ENCODE peak calls at places on chromosomes 7 and 10, in nine cellular contexts. Q, B, H, T, M, N, F, K and V are unnamed samples.

GRCh38 chr7:154255324-154255723 is 203.1 kb downstream of the DPP6 start:
- DNase-seq in Q (no peak), B (no peak), H (no peak), T (no peak), M (no peak), N (no peak), F (no peak), K (no peak), V (no peak)

GRCh38 chr10:131790021-131790420 is 110.8 kb upstream of the PPP2R2D start:
- DNase-seq in Q (peak), B (no peak), H (peak), T (no peak), M (no peak), N (no peak), F (no peak), K (no peak), V (no peak)

GRCh38 chr10:1266033-1266802 is 210.0 kb downstream of the WDR37 start:
- DNase-seq in Q (no peak), B (no peak), H (no peak), T (no peak), M (peak), N (no peak), F (peak), K (no peak), V (no peak)

GRCh38 chr7:69663911-69664310 is 65.6 kb downstream of the AUTS2 start:
- DNase-seq in Q (no peak), B (no peak), H (no peak), T (no peak), M (no peak), N (no peak), F (no peak), K (no peak), V (no peak)

GRCh38 chr7:33776791-33777190 is 128.5 kb upstream of the BMPER start:
- DNase-seq in Q (no peak), B (peak), H (peak), T (no peak), M (no peak), N (no peak), F (no peak), K (no peak), V (peak)

GRCh38 chr7:36923185-36923584 is 198.9 kb upstream of the AOAH start:
- DNase-seq in Q (no peak), B (no peak), H (no peak), T (no peak), M (no peak), N (no peak), F (no peak), K (no peak), V (no peak)

GRCh38 chr10:14276200-14276599 is 54.5 kb downstream of the FRMD4A start:
- DNase-seq in Q (no peak), B (no peak), H (no peak), T (no peak), M (no peak), N (no peak), F (no peak), K (no peak), V (no peak)

GRCh38 chr10:88743999-88744398 is 15.8 kb upstream of the LIPN start:
- DNase-seq in Q (peak), B (no peak), H (no peak), T (no peak), M (no peak), N (no peak), F (no peak), K (no peak), V (no peak)

GRCh38 chr10:129760003-129760315 is 204.1 kb downstream of the EBF3 start:
- DNase-seq in Q (no peak), B (no peak), H (no peak), T (no peak), M (no peak), N (no peak), F (peak), K (peak), V (no peak)

GRCh38 chr7:1042161-1042833 is 2.0 kb upstream of the GPR146 start:
- DNase-seq in Q (no peak), B (no peak), H (no peak), T (no peak), M (no peak), N (no peak), F (peak), K (no peak), V (no peak)

GRCh38 chr7:27176962-27177794 is 3.1 kb upstream of the HOXA10 start:
- DNase-seq in Q (no peak), B (no peak), H (no peak), T (no peak), M (no peak), N (peak), F (peak), K (no peak), V (no peak)

GRCh38 chr10:43099928-43100327 is 23.1 kb downstream of the RET start:
- DNase-seq in Q (no peak), B (no peak), H (no peak), T (no peak), M (no peak), N (no peak), F (no peak), K (no peak), V (no peak)

GRCh38 chr10:17244712-17245365 is 16.8 kb downstream of the VIM start:
- DNase-seq in Q (no peak), B (peak), H (no peak), T (no peak), M (no peak), N (no peak), F (no peak), K (no peak), V (no peak)

GRCh38 chr10:26839966-26840627 is 20.7 kb downstream of the ABI1 start:
- DNase-seq in Q (no peak), B (peak), H (no peak), T (peak), M (no peak), N (no peak), F (no peak), K (no peak), V (peak)

GRCh38 chr10:49776851-49777250 is 14.7 kb upstream of the OGDHL start:
- DNase-seq in Q (no peak), B (no peak), H (no peak), T (no peak), M (no peak), N (no peak), F (no peak), K (no peak), V (no peak)

GRCh38 chr7:135353832-135354231 is 120.2 kb downstream of the STRA8 start:
- DNase-seq in Q (peak), B (no peak), H (no peak), T (no peak), M (no peak), N (no peak), F (no peak), K (no peak), V (no peak)

GRCh38 chr7:38451840-38452239 is 178.4 kb upstream of the TARP start:
- DNase-seq in Q (peak), B (peak), H (peak), T (no peak), M (no peak), N (no peak), F (no peak), K (no peak), V (no peak)

GRCh38 chr7:135129579-135129978 is 18.3 kb upstream of the TMEM140 start:
- DNase-seq in Q (no peak), B (no peak), H (peak), T (no peak), M (no peak), N (no peak), F (no peak), K (no peak), V (no peak)

DNA sequence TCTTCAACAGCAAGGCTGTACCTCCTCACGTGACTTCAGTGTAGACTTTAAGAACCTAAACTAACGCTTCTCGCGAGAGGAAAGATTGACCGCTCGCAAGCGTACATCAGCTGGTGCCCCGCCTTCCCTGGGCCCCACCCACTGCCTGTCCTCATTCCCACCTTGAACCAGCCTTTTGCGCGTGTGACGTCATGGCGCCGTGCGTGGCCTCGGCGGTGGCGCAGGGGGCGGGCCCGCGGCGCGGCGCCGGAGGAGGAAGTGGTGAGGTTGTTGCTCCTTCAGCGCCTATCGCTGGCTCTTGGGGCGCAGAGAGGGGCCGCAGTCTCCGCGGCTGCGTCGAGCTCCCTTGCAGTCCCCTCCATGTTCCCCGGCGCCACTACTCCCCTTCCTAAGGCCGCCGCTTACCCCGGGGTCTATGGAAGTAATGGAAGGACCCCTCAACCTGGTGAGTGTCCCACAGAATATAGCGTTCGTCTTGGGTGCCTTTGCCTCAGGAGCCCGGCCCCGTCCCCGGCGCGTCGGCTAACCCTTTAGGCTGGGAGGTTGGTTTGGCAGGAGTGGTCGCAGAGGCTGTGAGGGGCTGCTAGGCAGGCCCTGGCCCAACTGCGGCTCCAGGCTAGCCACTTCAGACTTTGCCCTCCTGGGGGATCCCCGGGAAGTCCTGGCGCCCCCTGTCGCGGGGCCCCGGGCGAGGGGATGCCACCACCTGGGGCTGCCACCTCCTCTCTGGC is at the start of gene NRBF2:
- DNase-seq in Q (peak), B (peak), H (peak), T (peak), M (peak), N (peak), F (peak), K (peak), V (peak)
- TF ChIP-seq CTCF in Q (peak), B (peak), H (peak), T (peak), M (no peak), N (no peak), F (no peak), K (no peak), V (peak)

GRCh38 chr7:100546129-100546867 is 7.3 kb downstream of the AGFG2 start:
- DNase-seq in Q (no peak), B (no peak), H (peak), T (no peak), M (no peak), N (no peak), F (no peak), K (no peak), V (no peak)

GRCh38 chr7:100544949-100545635 is 6.1 kb downstream of the AGFG2 start:
- DNase-seq in Q (peak), B (peak), H (peak), T (no peak), M (no peak), N (no peak), F (no peak), K (no peak), V (no peak)

GRCh38 chr7:100544386-100544785 is 5.4 kb downstream of the AGFG2 start:
- DNase-seq in Q (no peak), B (no peak), H (no peak), T (no peak), M (no peak), N (no peak), F (no peak), K (no peak), V (no peak)

GRCh38 chr7:100546868-100547800 is 8.1 kb downstream of the AGFG2 start:
- DNase-seq in Q (no peak), B (no peak), H (no peak), T (no peak), M (no peak), N (no peak), F (no peak), K (no peak), V (no peak)

GRCh38 chr7:100545636-100546128 is 6.7 kb downstream of the AGFG2 start:
- DNase-seq in Q (peak), B (peak), H (peak), T (peak), M (no peak), N (no peak), F (no peak), K (no peak), V (peak)
- TF ChIP-seq CTCF in Q (no peak), B (peak), H (peak), T (no peak), M (no peak), N (no peak), F (no peak), K (no peak), V (peak)

GRCh38 chr7:130896898-130897514 is 163.0 kb upstream of the KLF14 start:
- DNase-seq in Q (peak), B (peak), H (peak), T (no peak), M (no peak), N (peak), F (peak), K (peak), V (no peak)

GRCh38 chr7:130897515-130898419 is 163.8 kb upstream of the KLF14 start:
- DNase-seq in Q (no peak), B (no peak), H (peak), T (no peak), M (no peak), N (no peak), F (no peak), K (no peak), V (no peak)

GRCh38 chr7:130894146-130895005 is 160.4 kb upstream of the KLF14 start:
- DNase-seq in Q (peak), B (peak), H (peak), T (no peak), M (no peak), N (no peak), F (no peak), K (no peak), V (no peak)

GRCh38 chr7:130895006-130895750 is 161.2 kb upstream of the KLF14 start:
- DNase-seq in Q (no peak), B (no peak), H (no peak), T (no peak), M (no peak), N (no peak), F (no peak), K (no peak), V (no peak)

GRCh38 chr7:130896051-130896881 is 162.3 kb upstream of the KLF14 start:
- DNase-seq in Q (no peak), B (peak), H (no peak), T (no peak), M (no peak), N (no peak), F (no peak), K (no peak), V (no peak)
- TF ChIP-seq CTCF in Q (peak), B (peak), H (peak), T (peak), M (no peak), N (no peak), F (no peak), K (no peak), V (peak)

DNA sequence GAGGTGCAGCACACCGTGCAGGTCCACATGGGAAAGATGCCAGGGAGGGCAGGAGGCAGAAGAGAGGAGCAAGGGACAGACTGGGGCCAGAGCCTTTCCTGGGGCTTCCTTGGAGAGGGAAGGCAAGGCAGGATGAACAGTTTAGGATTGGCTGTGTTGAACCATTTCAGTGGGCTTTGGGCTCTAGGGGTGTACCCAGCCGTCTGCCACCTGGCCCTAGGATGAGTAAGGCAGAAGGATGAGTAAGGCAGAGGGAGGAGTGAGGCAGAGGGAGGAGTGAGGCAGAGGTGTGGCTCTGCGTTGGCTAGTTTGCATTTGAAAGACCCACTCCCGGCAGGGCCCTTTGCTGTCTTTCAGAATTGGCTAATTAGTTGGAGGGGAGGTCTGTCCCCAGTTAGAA is 31.5 kb upstream of the PRF1 start:
- DNase-seq in Q (peak), B (no peak), H (no peak), T (no peak), M (peak), N (no peak), F (no peak), K (no peak), V (no peak)
- TF ChIP-seq CTCF in Q (no peak), B (no peak), H (no peak), T (no peak), M (no peak), N (no peak), F (no peak), K (no peak), V (no peak)

GRCh38 chr7:25353744-25354143 is 125.5 kb upstream of the NPVF start:
- DNase-seq in Q (no peak), B (no peak), H (no peak), T (no peak), M (no peak), N (no peak), F (no peak), K (no peak), V (no peak)
- TF ChIP-seq CTCF in Q (no peak), B (no peak), H (no peak), T (no peak), M (no peak), N (no peak), F (no peak), K (no peak), V (no peak)

GRCh38 chr7:157896774-157897555 is 560.2 kb downstream of the DNAJB6 start:
- DNase-seq in Q (no peak), B (no peak), H (no peak), T (no peak), M (no peak), N (no peak), F (no peak), K (no peak), V (no peak)

GRCh38 chr7:157901166-157901565 is 564.4 kb downstream of the DNAJB6 start:
- DNase-seq in Q (no peak), B (no peak), H (no peak), T (no peak), M (no peak), N (no peak), F (no peak), K (no peak), V (no peak)

GRCh38 chr7:157897686-157898085 is 560.9 kb downstream of the DNAJB6 start:
- DNase-seq in Q (no peak), B (no peak), H (no peak), T (no peak), M (no peak), N (no peak), F (no peak), K (no peak), V (no peak)

GRCh38 chr7:157898802-157899201 is 562.0 kb downstream of the DNAJB6 start:
- DNase-seq in Q (no peak), B (no peak), H (no peak), T (no peak), M (no peak), N (no peak), F (no peak), K (no peak), V (no peak)

DNA sequence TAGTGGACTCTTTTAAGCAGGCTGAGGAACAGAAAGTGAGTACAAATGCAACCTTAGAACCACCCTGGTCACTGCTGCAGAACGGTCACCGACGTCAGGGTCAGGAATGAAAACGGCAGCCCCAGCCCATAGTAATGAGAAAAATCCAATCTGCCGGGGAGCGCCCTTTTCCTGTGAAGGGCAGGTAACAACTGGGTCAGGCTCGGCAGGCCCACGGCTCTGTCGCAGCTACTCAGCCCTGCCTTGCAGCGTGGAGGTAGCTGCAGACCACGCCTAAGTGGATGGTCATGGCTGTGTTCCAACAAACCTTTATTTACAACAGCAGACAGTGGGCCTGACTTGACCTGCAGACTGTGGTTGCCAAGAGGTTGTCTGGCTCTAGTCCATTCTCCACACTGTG is 563.2 kb downstream of the DNAJB6 start:
- DNase-seq in Q (no peak), B (no peak), H (no peak), T (no peak), M (no peak), N (no peak), F (no peak), K (no peak), V (no peak)
- TF ChIP-seq CTCF in Q (no peak), B (no peak), H (no peak), T (no peak), M (no peak), N (no peak), F (no peak), K (no peak), V (no peak)

DNA sequence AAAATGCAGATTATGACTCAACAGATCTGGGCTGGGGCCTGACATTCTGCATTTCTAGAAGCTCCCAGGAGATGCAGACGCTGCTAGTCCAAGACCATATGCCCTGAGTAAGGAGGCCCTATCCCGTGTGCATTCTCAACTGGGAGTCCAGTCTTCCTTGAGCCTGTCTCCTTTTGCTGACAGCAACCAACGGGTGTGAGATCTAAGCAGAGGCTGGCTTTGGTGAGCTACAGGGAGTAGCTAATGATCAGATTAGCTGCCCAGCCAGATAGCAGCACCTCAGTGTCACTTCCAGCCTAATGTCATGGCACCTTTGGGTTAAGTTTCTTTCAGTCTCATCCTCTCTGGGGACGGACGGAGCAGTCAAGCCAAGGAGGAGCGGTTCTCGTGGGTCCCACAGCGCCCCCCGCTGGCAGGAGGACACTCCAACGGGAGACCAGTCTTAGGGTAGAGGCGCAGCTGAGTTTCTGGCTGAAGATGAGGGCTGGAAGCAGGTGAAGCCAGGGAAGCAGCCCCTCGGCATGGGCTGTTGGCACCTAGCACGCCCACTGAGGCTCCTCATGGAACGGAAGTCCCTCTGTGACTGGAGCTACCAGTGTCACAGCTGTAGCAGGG is 154.0 kb downstream of the CCDC3 start:
- DNase-seq in Q (no peak), B (no peak), H (no peak), T (no peak), M (no peak), N (peak), F (no peak), K (no peak), V (no peak)
- TF ChIP-seq CTCF in Q (no peak), B (peak), H (peak), T (no peak), M (no peak), N (peak), F (no peak), K (no peak), V (peak)

DNA sequence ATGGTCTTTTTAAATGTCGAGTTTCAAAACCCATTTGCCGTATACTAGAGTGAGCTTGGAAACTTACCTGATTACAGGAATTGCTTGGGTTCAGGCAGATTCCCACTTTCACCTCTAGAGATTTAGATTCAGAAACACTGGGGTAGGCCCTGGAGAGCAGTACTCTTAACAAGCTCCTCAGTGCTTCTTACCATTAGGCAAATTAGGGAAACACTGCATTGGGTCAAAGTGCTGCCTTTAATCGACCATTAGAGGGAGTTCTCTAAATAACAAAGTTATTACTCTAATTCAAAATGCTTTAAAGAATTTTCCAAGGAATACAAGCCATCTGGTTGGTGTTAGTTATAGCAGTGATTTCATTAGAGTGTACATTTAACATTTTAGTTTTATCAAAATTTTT is 324.6 kb downstream of the GFRA1 start:
- DNase-seq in Q (peak), B (peak), H (peak), T (no peak), M (no peak), N (no peak), F (no peak), K (no peak), V (no peak)
- TF ChIP-seq CTCF in Q (peak), B (peak), H (peak), T (peak), M (no peak), N (peak), F (no peak), K (no peak), V (peak)